ENCODE peak calls at places on chromosomes 2 and 18, in eight cellular contexts. E, Q, F, Y, C, G, D and O are unnamed samples.

GRCh38 chr2:152525277-152525838 is 190.4 kb downstream of the FMNL2 start:
- DNase-seq in E (peak; percentile 44), Q (no peak), F (no peak), Y (no peak), C (no peak), G (peak; percentile 77), D (no peak), O (no peak)

GRCh38 chr18:25737710-25738251 is 352.6 kb downstream of the SS18 start:
- DNase-seq in E (no peak), Q (no peak), F (no peak), Y (no peak), C (peak; percentile 70), G (peak; percentile 62), D (no peak), O (peak; percentile 75)

GRCh38 chr18:36296591-36297418 is 708 bp upstream of the FHOD3 start:
- DNase-seq in E (peak; percentile 36), Q (peak; percentile 92), F (peak; percentile 28), Y (no peak), C (no peak), G (peak; percentile 83), D (peak; percentile 85), O (no peak)

GRCh38 chr2:47077442-47078117 is 77.5 kb downstream of the STPG4 start:
- DNase-seq in E (no peak), Q (peak; percentile 36), F (no peak), Y (no peak), C (no peak), G (no peak), D (no peak), O (no peak)

GRCh38 chr2:79180092-79180491 is 20.5 kb upstream of the REG3A start:
- DNase-seq in E (no peak), Q (no peak), F (no peak), Y (no peak), C (no peak), G (no peak), D (no peak), O (no peak)

GRCh38 chr2:147543056-147543455 is 301.8 kb upstream of the ACVR2A start:
- DNase-seq in E (no peak), Q (no peak), F (no peak), Y (no peak), C (no peak), G (no peak), D (no peak), O (no peak)

GRCh38 chr2:73059106-73059505 is 12.4 kb downstream of the SFXN5 start:
- DNase-seq in E (no peak), Q (no peak), F (no peak), Y (no peak), C (no peak), G (no peak), D (no peak), O (no peak)

GRCh38 chr18:21760321-21760720 is 19.7 kb downstream of the MIB1 start:
- DNase-seq in E (no peak), Q (no peak), F (no peak), Y (no peak), C (no peak), G (peak; percentile 27), D (no peak), O (no peak)

GRCh38 chr2:10079192-10079930 is 850 bp downstream of the CYS1 start:
- DNase-seq in E (no peak), Q (peak; percentile 85), F (no peak), Y (no peak), C (no peak), G (peak; percentile 72), D (peak; percentile 70), O (no peak)

GRCh38 chr2:157438907-157439791 is 4.7 kb downstream of the CYTIP start:
- DNase-seq in E (no peak), Q (no peak), F (peak; percentile 14), Y (no peak), C (no peak), G (peak; percentile 18), D (no peak), O (peak; percentile 52)

GRCh38 chr2:174597347-174598047 is at the start of gene WIPF1:
- DNase-seq in E (peak; percentile 60), Q (no peak), F (peak; percentile 90), Y (peak; percentile 93), C (no peak), G (peak; percentile 91), D (peak; percentile 32), O (no peak)

GRCh38 chr2:38344813-38345212 is 32.3 kb downstream of the ATL2 start:
- DNase-seq in E (no peak), Q (no peak), F (no peak), Y (no peak), C (no peak), G (no peak), D (no peak), O (no peak)

GRCh38 chr2:38343212-38343611 is 33.9 kb downstream of the ATL2 start:
- DNase-seq in E (no peak), Q (no peak), F (no peak), Y (no peak), C (no peak), G (no peak), D (no peak), O (no peak)

GRCh38 chr2:38345323-38346038 is 31.6 kb downstream of the ATL2 start:
- DNase-seq in E (no peak), Q (no peak), F (no peak), Y (no peak), C (no peak), G (no peak), D (no peak), O (no peak)
- H3K4me3 ChIP-seq in E (no peak overlapping the region), Q (no peak overlapping the region), F (no peak overlapping the region), Y (no peak overlapping the region), C (no peak overlapping the region), G (no peak overlapping the region), D (no peak overlapping the region), O (no peak overlapping the region)

DNA sequence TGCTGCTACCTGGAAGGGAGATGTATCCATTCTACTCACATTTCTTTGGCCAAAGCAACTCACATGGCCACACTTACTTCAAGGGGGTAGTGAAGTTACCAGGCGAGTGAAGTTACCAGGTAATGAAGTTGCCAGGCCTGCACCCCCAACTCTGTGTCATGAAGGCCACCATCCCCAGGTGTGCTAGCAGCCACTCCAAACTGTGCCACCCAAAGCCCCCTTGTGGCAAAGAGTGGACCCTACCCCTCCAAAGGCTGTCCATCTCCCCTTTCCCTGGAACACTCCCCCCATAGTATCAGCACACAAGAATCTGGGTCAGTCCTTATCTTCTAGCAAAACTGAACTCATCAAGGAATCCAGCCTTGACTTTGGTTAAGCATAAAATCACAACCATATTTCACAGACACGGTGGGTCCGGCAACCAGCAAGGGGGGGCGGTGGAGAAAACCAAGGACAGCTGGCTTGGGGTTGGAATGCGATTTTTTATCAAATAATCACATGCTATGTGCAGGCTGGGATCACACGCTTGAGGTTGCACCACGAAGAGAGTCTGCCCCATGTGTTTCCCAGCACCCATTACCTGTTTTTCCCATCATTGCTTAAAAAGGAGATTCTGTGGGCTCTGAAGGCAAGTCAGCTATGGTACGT is 60.9 kb downstream of the ZFP36L2 start:
- DNase-seq in E (no peak), Q (no peak), F (no peak), Y (no peak), C (no peak), G (no peak), D (no peak), O (no peak)
- TF ChIP-seq CTCF in E (no peak), Q (no peak), F (peak; percentile 13), Y (no peak), C (peak; percentile 10), G (peak; percentile 4), D (no peak), O (peak; percentile 28)

GRCh38 chr2:215277942-215278341 is 33.9 kb upstream of the ATIC start:
- DNase-seq in E (no peak), Q (no peak), F (no peak), Y (no peak), C (no peak), G (no peak), D (no peak), O (no peak)

GRCh38 chr2:215272918-215273317 is 38.9 kb upstream of the ATIC start:
- DNase-seq in E (no peak), Q (no peak), F (no peak), Y (no peak), C (no peak), G (no peak), D (no peak), O (no peak)

GRCh38 chr2:215275819-215276218 is 36.0 kb upstream of the ATIC start:
- DNase-seq in E (no peak), Q (no peak), F (no peak), Y (no peak), C (no peak), G (no peak), D (no peak), O (no peak)

GRCh38 chr2:215271466-215271865 is 40.4 kb upstream of the ATIC start:
- DNase-seq in E (no peak), Q (no peak), F (no peak), Y (no peak), C (no peak), G (no peak), D (no peak), O (no peak)

GRCh38 chr2:215274829-215275228 is 37.0 kb upstream of the ATIC start:
- DNase-seq in E (no peak), Q (no peak), F (no peak), Y (no peak), C (no peak), G (no peak), D (no peak), O (no peak)
- H3K4me3 ChIP-seq in E (no peak overlapping the region), Q (no peak overlapping the region), F (no peak overlapping the region), Y (no peak overlapping the region), C (no peak overlapping the region), G (no peak overlapping the region), D (no peak overlapping the region), O (no peak overlapping the region)

GRCh38 chr18:35127201-35127600 is 86.0 kb downstream of the MAPRE2 start:
- DNase-seq in E (no peak), Q (no peak), F (no peak), Y (no peak), C (no peak), G (peak; percentile 30), D (no peak), O (no peak)
- TF ChIP-seq CTCF in E (no peak), Q (no peak), F (no peak), Y (peak; percentile 23), C (peak; percentile 3), G (peak; percentile 38), D (no peak), O (peak; percentile 48)

GRCh38 chr2:41934323-41935003 is 113.4 kb upstream of the PKDCC start:
- DNase-seq in E (no peak), Q (peak; percentile 92), F (no peak), Y (no peak), C (no peak), G (no peak), D (peak; percentile 59), O (no peak)

GRCh38 chr2:41933035-41933429 is 114.8 kb upstream of the PKDCC start:
- DNase-seq in E (no peak), Q (no peak), F (no peak), Y (no peak), C (no peak), G (no peak), D (no peak), O (no peak)

GRCh38 chr2:41932241-41933034 is 115.4 kb upstream of the PKDCC start:
- DNase-seq in E (peak; percentile 46), Q (peak; percentile 94), F (no peak), Y (no peak), C (no peak), G (peak; percentile 46), D (peak; percentile 89), O (no peak)

GRCh38 chr2:41935004-41935401 is 112.8 kb upstream of the PKDCC start:
- DNase-seq in E (no peak), Q (no peak), F (no peak), Y (no peak), C (no peak), G (no peak), D (no peak), O (no peak)

GRCh38 chr2:41933585-41934322 is 114.1 kb upstream of the PKDCC start:
- DNase-seq in E (no peak), Q (no peak), F (peak; percentile 43), Y (no peak), C (peak; percentile 16), G (peak; percentile 95), D (peak; percentile 57), O (peak; percentile 76)
- H3K4me3 ChIP-seq in E (no peak overlapping the region), Q (no peak overlapping the region), F (no peak overlapping the region), Y (no peak overlapping the region), C (no peak overlapping the region), G (peak overlapping the region; percentile 1), D (no peak overlapping the region), O (no peak overlapping the region)